ENCODE peak calls at places on chromosomes 6 and 20, in five cellular contexts. T is IMR-90, V is K562, F is HepG2, C is GM12878. L is an unnamed sample. For H4K20me1, the result is how much of the 10 kb centered on the place peaks cover.

GRCh38 chr20:6473197-6473596 is 294.3 kb upstream of the BMP2 start:
- DNase-seq in T (peak), V (no peak), F (no peak), C (no peak), L (no peak)

GRCh38 chr20:53943522-53944291 is 126.7 kb downstream of the BCAS1 start:
- DNase-seq in T (peak), V (peak), F (peak), C (no peak), L (peak)

GRCh38 chr6:170441316-170441715 is 111.8 kb downstream of the PSMB1 start:
- DNase-seq in T (peak), V (no peak), F (no peak), C (no peak), L (no peak)

GRCh38 chr20:59765599-59766177 is 161.3 kb downstream of the PHACTR3 start:
- DNase-seq in T (no peak), V (peak), F (no peak), C (no peak), L (no peak)

GRCh38 chr20:47099749-47100515 is 205.3 kb downstream of the EYA2 start:
- DNase-seq in T (peak), V (no peak), F (no peak), C (no peak), L (no peak)

GRCh38 chr20:25032478-25033183 is 25.3 kb downstream of the ACSS1 start:
- DNase-seq in T (no peak), V (no peak), F (peak), C (no peak), L (no peak)

GRCh38 chr20:46087161-46087560 is 2.6 kb downstream of the NCOA5 start:
- DNase-seq in T (peak), V (no peak), F (peak), C (no peak), L (no peak)

GRCh38 chr6:136114661-136115060 is 135.4 kb downstream of the MTFR2 start:
- DNase-seq in T (no peak), V (no peak), F (no peak), C (no peak), L (no peak)

GRCh38 chr6:79808846-79809245 is 138.5 kb downstream of the ELOVL4 start:
- DNase-seq in T (no peak), V (no peak), F (no peak), C (no peak), L (no peak)

GRCh38 chr6:6884193-6884627 is 223.6 kb upstream of the RREB1 start:
- DNase-seq in T (no peak), V (no peak), F (no peak), C (no peak), L (no peak)

GRCh38 chr20:50127587-50128519 is 14.9 kb upstream of the UBE2V1 start:
- DNase-seq in T (no peak), V (no peak), F (no peak), C (no peak), L (no peak)

GRCh38 chr6:26187981-26188635 is 100.9 kb downstream of the HFE start:
- DNase-seq in T (peak), V (peak), F (peak), C (no peak), L (no peak)

GRCh38 chr20:17612287-17612974 is 42.6 kb downstream of the DSTN start:
- DNase-seq in T (peak), V (no peak), F (peak), C (no peak), L (peak)

GRCh38 chr6:38833320-38833719 is 118.2 kb downstream of the DNAH8 start:
- DNase-seq in T (no peak), V (no peak), F (no peak), C (no peak), L (no peak)

GRCh38 chr20:36421641-36422040 is 115.5 kb downstream of the DLGAP4 start:
- DNase-seq in T (no peak), V (peak), F (no peak), C (no peak), L (no peak)

GRCh38 chr20:37640600-37641561 is 52.9 kb upstream of the CTNNBL1 start:
- DNase-seq in T (no peak), V (no peak), F (no peak), C (no peak), L (peak)

GRCh38 chr6:157838718-157839430 is 15.8 kb downstream of the SNX9 start:
- DNase-seq in T (no peak), V (no peak), F (no peak), C (no peak), L (no peak)

GRCh38 chr6:75748743-75749538 is at the start of gene MYO6:
- DNase-seq in T (peak), V (peak), F (peak), C (no peak), L (peak)

GRCh38 chr20:9609892-9610502 is 95.6 kb downstream of the LAMP5 start:
- DNase-seq in T (peak), V (peak), F (peak), C (peak), L (peak)

GRCh38 chr6:63709148-63709547 is 73.5 kb downstream of the PHF3 start:
- DNase-seq in T (no peak), V (no peak), F (peak), C (no peak), L (no peak)

GRCh38 chr6:87139236-87139635 is 16.1 kb upstream of the ZNF292 start:
- DNase-seq in T (peak), V (peak), F (peak), C (no peak), L (peak)

GRCh38 chr6:56714982-56715456 is 72.3 kb upstream of the DST start:
- DNase-seq in T (peak), V (no peak), F (peak), C (no peak), L (peak)

GRCh38 chr20:58645277-58645968 is 5.7 kb upstream of the STX16 start:
- DNase-seq in T (peak), V (no peak), F (peak), C (no peak), L (no peak)

GRCh38 chr6:1761472-1761871 is 151.8 kb downstream of the FOXC1 start:
- DNase-seq in T (no peak), V (no peak), F (peak), C (no peak), L (no peak)

GRCh38 chr20:38893056-38893455 is 33.2 kb upstream of the FAM83D start:
- DNase-seq in T (no peak), V (no peak), F (no peak), C (peak), L (no peak)

GRCh38 chr6:4301871-4302270 is 166.5 kb upstream of the ECI2 start:
- DNase-seq in T (no peak), V (no peak), F (no peak), C (no peak), L (no peak)

GRCh38 chr6:127475135-127475822 is 16.1 kb upstream of the KIAA0408 start:
- DNase-seq in T (no peak), V (no peak), F (no peak), C (no peak), L (no peak)

GRCh38 chr20:31713312-31714049 is 9.2 kb downstream of the BCL2L1 start:
- DNase-seq in T (peak), V (no peak), F (peak), C (no peak), L (no peak)

GRCh38 chr6:165308926-165309731 is at the start of gene C6orf118:
- DNase-seq in T (peak), V (no peak), F (no peak), C (no peak), L (peak)

GRCh38 chr6:36735110-36735971 is 37.7 kb downstream of the RAB44 start:
- DNase-seq in T (peak), V (no peak), F (no peak), C (no peak), L (no peak)

GRCh38 chr6:8494730-8495129 is 59.4 kb upstream of the SLC35B3 start:
- DNase-seq in T (no peak), V (no peak), F (no peak), C (no peak), L (no peak)

GRCh38 chr20:41152108-41152757 is 14.9 kb downstream of the PLCG1 start:
- DNase-seq in T (no peak), V (no peak), F (no peak), C (no peak), L (no peak)
- H4K20me1 ChIP-seq in T (half or more), V (half or more), F (half or more), C (under half), L (half or more)

GRCh38 chr20:48619126-48620101 is 208.4 kb downstream of the PREX1 start:
- DNase-seq in T (no peak), V (no peak), F (no peak), C (no peak), L (peak)
- TF ChIP-seq SMC3 in T (no peak), V (no peak), F (no peak), C (no peak), L (no peak)

DNA sequence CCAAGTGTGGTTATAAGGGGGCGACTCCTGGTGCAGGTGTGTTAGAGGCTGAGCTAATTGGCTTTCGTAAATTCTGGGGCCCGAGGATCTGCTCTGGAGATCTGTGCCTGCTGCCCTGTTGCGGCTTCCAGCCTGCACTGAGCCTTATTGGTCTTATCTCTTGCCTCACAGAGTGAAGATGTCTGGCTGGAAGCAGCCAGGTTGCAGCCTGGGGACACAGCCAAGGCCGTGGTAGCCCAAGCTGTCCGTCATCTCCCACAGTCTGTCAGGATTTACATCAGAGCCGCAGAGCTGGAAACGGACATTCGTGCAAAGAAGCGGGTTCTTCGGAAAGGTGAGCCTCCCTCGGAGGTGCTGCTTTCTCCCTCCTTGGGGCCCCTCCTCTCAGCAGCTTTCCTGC is 20.0 kb downstream of the PRPF6 start:
- DNase-seq in T (no peak), V (no peak), F (no peak), C (no peak), L (no peak)
- H4K20me1 ChIP-seq in T (under half), V (under half), F (under half), C (under half), L (under half)

DNA sequence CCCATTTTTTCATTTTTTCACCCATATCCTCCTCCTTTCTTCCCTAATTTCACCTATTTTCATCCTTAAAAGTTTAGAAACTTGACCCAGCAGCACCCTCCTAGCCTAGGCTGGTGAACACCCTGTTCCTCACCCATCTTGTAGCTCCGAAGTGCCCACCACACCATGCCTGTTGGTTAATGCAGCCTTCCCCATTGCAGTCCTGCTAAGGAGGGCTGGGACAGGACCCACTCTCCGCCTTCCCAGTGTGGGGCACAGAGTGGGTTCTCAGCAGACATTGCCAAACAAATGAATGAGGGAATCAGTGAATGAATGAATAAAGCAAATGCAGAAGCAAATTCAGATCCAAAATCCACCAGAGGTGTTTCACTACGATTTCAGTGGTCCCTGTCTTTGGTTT is 45.7 kb downstream of the CTCFL start:
- DNase-seq in T (no peak), V (no peak), F (no peak), C (no peak), L (no peak)
- TF ChIP-seq SMC3 in T (no peak), V (no peak), F (no peak), C (no peak), L (no peak)

DNA sequence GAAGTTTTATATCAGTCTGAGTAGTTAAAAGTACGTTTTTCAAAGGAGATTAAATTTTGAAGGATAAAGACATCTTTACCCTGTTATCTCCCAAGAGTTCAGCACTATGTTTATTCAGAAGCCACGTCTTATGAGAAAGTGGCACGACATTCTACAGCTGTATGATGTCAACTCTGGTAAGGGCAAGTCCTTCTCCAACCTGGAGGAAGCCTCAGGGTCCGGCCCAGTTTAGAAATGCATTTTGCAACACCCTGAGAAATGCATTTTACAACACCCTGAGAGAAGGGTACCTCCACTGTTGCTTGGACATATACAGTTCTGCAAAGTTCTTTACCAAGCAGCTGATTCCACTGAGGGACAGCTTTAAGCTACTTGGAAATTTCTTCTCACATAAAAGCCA is 17.6 kb downstream of the NAPB start:
- DNase-seq in T (peak), V (no peak), F (no peak), C (no peak), L (no peak)
- H4K20me1 ChIP-seq in T (under half), V (under half), F (under half), C (under half), L (under half)

DNA sequence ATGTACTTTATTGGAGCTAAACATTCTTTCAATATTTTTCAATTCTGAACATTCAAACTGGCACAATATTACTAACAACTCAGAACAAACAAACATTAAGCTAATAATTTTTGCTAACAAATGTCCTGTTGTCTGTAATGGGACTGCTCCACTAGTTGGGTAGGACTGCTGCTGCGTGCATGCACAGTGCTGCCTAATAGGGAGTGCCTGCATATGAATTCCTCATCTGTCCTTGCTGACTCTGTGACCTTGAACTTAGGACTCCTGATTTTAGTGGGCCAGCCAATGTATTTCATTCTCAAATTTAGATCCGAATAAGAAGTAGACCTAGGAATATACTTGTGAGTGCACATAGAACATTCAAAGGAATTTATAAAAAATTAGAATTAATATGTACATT is 196.5 kb upstream of the RAB32 start:
- DNase-seq in T (no peak), V (no peak), F (peak), C (no peak), L (no peak)
- TF ChIP-seq SMC3 in T (no peak), V (no peak), F (no peak), C (no peak), L (no peak)

GRCh38 chr20:1381753-1382591 is 10.9 kb downstream of the FKBP1A start:
- DNase-seq in T (peak), V (no peak), F (no peak), C (no peak), L (no peak)
- H4K20me1 ChIP-seq in T (half or more), V (under half), F (half or more), C (under half), L (half or more)